ENCODE peak calls at places on chromosomes 4 and X, in seven cellular contexts. U, X, W, Y, R, D and F are unnamed samples.

GRCh38 chrX:1249101-1249887 is 19.3 kb upstream of the CSF2RA start:
- DNase-seq in R (no peak), X (peak), Y (peak), D (peak), U (peak), W (peak), F (peak)

GRCh38 chr4:173515458-173515857 is 14.6 kb downstream of the HAND2 start:
- DNase-seq in U (no peak), D (no peak), R (no peak), W (no peak), Y (no peak), X (no peak), F (no peak)

GRCh38 chr4:9997881-9998280 is 23.4 kb downstream of the SLC2A9 start:
- DNase-seq in R (no peak), Y (no peak), X (no peak), W (no peak), D (peak), U (no peak), F (no peak)

GRCh38 chrX:131791608-131792355 is 231.3 kb upstream of the STK26 start:
- DNase-seq in D (no peak), U (no peak), R (no peak), W (no peak), Y (no peak), X (no peak), F (no peak)

GRCh38 chr4:98627477-98627876 is 30.9 kb downstream of the TSPAN5 start:
- DNase-seq in X (no peak), U (no peak), R (no peak), D (no peak), W (no peak), Y (no peak), F (no peak)

GRCh38 chr4:113212613-113213012 is 163.2 kb downstream of the ANK2 start:
- DNase-seq in X (no peak), Y (no peak), W (no peak), D (no peak), U (no peak), R (no peak), F (no peak)

GRCh38 chrX:118499295-118499694 is 3.7 kb downstream of the DOCK11 start:
- DNase-seq in Y (no peak), R (peak), X (no peak), U (no peak), D (no peak), W (no peak), F (no peak)

GRCh38 chr4:7928711-7929505 is 10.8 kb downstream of the AFAP1 start:
- DNase-seq in U (no peak), R (no peak), Y (no peak), W (peak), D (no peak), X (no peak), F (no peak)